ENCODE peak calls at places on chromosomes 6 and 20, in four cellular contexts. G is psoas muscle, L is heart left ventricle, E is left ventricle myocardium inferior. K is an unnamed sample.

GRCh38 chr6:32819729-32820128 is 2.9 kb upstream of the HLA-DOB start:
- DNase-seq in L (no peak), G (no peak), E (no peak), K (no peak)

GRCh38 chr6:126625019-126625418 is 285.1 kb downstream of the CENPW start:
- DNase-seq in E (no peak), L (no peak), G (no peak), K (no peak)

GRCh38 chr6:116971959-116972358 is 94.9 kb downstream of the RFX6 start:
- DNase-seq in L (no peak), G (no peak), E (no peak), K (no peak)

GRCh38 chr6:1893470-1894130 is 283.9 kb downstream of the FOXC1 start:
- DNase-seq in G (no peak), E (no peak), L (no peak), K (no peak)

GRCh38 chr6:80457044-80457933 is 350.8 kb downstream of the BCKDHB start:
- DNase-seq in E (peak; percentile 68), L (peak; percentile 73), G (peak; percentile 66), K (peak; percentile 53)

GRCh38 chr6:52900536-52900935 is 9.0 kb downstream of the GSTA3 start:
- DNase-seq in E (no peak), G (no peak), L (no peak), K (no peak)

GRCh38 chr6:96032646-96033045 is 16.9 kb downstream of the FUT9 start:
- DNase-seq in G (no peak), L (no peak), E (no peak), K (no peak)

GRCh38 chr6:157281570-157281969 is 41.7 kb downstream of the TMEM242 start:
- DNase-seq in L (no peak), E (no peak), G (no peak), K (no peak)

GRCh38 chr20:1499528-1500420 is 8.6 kb upstream of the SIRPB2 start:
- DNase-seq in E (no peak), L (no peak), G (no peak), K (no peak)

GRCh38 chr6:159463440-159463839 is 229.6 kb downstream of the SOD2 start:
- DNase-seq in G (no peak), L (no peak), E (no peak), K (no peak)

GRCh38 chr20:63738687-63739128 is 868 bp upstream of the SLC2A4RG start:
- DNase-seq in E (peak; percentile 77), L (peak; percentile 87), G (peak; percentile 77), K (peak; percentile 74)

DNA sequence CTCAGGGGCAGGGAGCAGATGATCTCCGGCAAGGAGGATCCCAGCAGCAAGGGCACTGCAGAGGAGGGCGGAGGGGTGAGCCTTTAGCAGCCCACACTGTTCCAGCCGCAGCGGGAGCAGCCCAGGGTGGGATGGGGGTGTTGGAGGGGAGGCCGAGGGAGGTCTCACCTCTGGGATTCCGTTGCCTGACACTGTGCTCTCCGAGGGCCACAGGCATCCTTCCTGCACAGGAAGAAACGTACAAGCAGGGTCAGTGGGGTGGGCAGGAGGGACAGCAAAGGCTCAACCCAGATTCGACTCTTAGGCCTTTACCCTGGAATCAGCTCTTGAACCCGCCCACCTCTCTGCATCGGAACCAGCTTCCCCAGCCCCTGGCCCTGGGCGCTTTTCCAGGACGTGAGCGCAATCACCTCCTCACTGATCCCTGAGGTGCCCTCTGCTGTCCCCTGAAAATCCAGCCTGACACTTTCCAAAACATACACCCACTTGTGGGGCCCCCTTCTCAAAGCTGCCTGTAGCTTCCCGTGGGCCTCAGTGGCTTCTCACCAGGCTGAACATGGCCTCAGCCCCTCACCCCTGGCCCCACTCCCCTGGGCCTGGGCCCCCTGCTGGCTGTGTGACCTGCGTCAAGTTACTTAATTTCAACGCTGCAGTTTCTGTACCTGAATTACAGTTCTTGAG is 32.8 kb upstream of the ZBP1 start:
- DNase-seq in L (no peak), E (no peak), G (no peak), K (no peak)
- TF ChIP-seq CTCF in L (no peak), E (no peak), G (no peak), K (no peak)

DNA sequence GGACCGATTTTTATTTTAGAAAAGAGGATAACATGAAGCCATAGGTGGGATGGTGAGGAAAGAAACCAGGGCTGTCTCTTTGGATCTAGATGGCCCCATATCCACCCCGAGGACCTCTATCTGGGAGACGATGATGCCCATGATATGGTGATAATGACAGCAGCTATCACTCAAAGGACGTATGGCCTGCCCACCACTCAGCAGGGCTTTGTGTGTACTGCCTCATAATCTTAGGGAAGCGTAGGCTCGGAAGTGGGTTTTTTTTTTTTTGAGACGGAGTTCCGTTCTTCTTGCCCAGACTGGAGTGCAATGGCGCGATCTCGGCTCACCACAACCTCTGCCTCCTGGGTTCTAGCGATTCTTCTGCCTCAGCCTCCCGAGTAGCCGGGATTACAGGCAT is 8.2 kb upstream of the TAF8 start:
- DNase-seq in E (no peak), L (no peak), G (no peak), K (no peak)
- H3K4me3 ChIP-seq in E (peak overlapping the region; percentile 22), L (no peak overlapping the region), G (no peak overlapping the region), K (no peak overlapping the region)

GRCh38 chr6:167711784-167712183 is 114.9 kb upstream of the AFDN start:
- DNase-seq in L (no peak), E (no peak), G (no peak), K (no peak)
- H3K9me3 ChIP-seq in L (no peaks in the 10 kb centered on the region), E (no peaks in the 10 kb centered on the region), G (no peaks in the 10 kb centered on the region), K (no peaks in the 10 kb centered on the region)

DNA sequence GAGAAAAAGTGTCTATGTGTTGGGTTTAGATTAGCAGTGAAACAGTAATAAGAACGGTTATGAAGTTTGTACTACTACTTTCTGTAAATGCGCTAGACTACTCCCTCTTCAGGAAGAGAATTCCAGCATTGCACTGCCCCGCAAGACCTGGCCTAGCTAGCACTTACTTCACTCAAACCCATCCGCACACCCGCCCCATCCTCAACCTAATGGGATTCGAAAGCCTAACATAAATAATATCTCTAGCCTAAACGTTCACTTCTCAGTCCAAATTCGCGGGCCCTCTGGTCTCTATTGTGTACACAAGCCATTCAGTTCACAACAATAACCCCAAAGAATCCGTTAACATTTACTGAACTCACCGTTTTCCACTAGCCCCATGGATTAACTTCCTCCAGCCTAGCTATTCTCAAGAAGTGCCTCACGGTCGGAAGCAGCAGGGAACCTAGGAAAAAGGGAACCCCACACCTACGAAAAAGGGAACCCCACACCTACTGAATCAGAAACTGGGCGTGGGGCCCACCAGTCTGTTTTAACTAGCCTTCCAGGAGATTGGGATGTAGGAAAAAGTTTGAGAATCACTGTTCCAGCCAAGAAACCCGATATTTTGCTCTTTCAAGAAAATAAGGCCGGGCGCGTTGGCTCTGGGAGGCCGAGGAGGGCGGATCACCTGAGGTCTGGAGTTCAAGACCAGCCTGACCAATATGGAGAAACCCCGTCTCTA is 45.4 kb upstream of the BTN3A2 start:
- DNase-seq in L (no peak), G (no peak), E (no peak), K (no peak)
- TF ChIP-seq CTCF in L (no peak), G (no peak), E (no peak), K (no peak)

GRCh38 chr20:49866051-49866450 is 49.3 kb downstream of the SPATA2 start:
- DNase-seq in G (no peak), E (no peak), L (no peak), K (no peak)
- H3K4me3 ChIP-seq in G (no peak overlapping the region), E (no peak overlapping the region), L (no peak overlapping the region), K (no peak overlapping the region)

DNA sequence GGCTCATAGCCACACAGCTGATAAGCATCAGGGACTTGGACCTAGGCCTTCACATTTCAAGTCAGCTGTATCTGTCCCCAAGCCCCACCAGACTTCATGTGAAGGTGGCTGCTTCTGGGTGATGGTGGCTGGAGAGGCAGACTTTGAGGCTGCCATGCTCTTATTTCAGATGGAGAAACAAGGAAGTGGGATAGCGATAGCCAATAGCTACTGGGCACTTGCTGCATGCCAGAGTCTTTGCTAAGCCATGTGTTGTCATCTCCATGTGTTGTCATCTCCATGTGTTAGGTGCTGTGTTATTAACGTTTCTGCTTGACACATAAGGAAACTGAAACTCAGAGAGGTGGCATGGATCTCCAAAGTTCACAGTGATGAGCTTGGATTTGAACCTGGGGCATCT is 16.9 kb downstream of the KIAA1755 start:
- DNase-seq in L (no peak), G (no peak), E (no peak), K (no peak)
- H3K9me3 ChIP-seq in L (no peaks in the 10 kb centered on the region), G (peaks cover 12% of the 10 kb centered on the region), E (peaks cover 25% of the 10 kb centered on the region), K (no peaks in the 10 kb centered on the region)

K was measured in ovary.